ENCODE peak calls at places on chromosomes 2 and 18, in ten cellular contexts. K is fibroblast of lung; L is caudate nucleus; C is anterior cingulate cortex; O is activated CD4-positive, alpha-beta T cell treated with anti-CD3 and anti-CD28 coated beads for 36 hours; S is pons; E is AG08396; Y is NCI-H1417 treated with DMSO at 0.1 percent for 48 hours; D is left colon; P is CD8-positive, alpha-beta T cell. Z is an unnamed sample.

GRCh38 chr2:44360749-44361329 is 455 bp downstream of the PREPL start:
- DNase-seq in K (peak), L (no peak), C (no peak), O (peak), S (no peak), E (peak), Y (no peak), D (peak), P (no peak), Z (no peak)

GRCh38 chr18:23716516-23716915 is 27.3 kb downstream of the LAMA3 start:
- DNase-seq in K (peak), L (no peak), C (no peak), O (no peak), S (no peak), E (peak), Y (no peak), D (no peak), P (no peak), Z (no peak)

GRCh38 chr2:21367421-21367820 is 243.7 kb downstream of the TDRD15 start:
- DNase-seq in K (peak), L (no peak), C (no peak), O (no peak), S (no peak), E (no peak), Y (no peak), D (no peak), P (no peak), Z (no peak)

GRCh38 chr18:48989304-48990284 is 38.8 kb upstream of the SMAD7 start:
- DNase-seq in K (peak), L (no peak), C (no peak), O (no peak), S (no peak), E (no peak), Y (no peak), D (no peak), P (no peak), Z (no peak)

GRCh38 chr2:110770696-110771425 is 38.5 kb downstream of the ACOXL start:
- DNase-seq in K (peak), L (no peak), C (no peak), O (no peak), S (no peak), E (peak), Y (peak), D (no peak), P (no peak), Z (no peak)

GRCh38 chr2:131121464-131121863 is 16.3 kb downstream of the PLEKHB2 start:
- DNase-seq in K (no peak), L (no peak), C (no peak), O (no peak), S (no peak), E (no peak), Y (no peak), D (no peak), P (no peak), Z (no peak)

GRCh38 chr2:69385443-69386151 is 1.4 kb downstream of the GFPT1 start:
- DNase-seq in K (peak), L (no peak), C (no peak), O (no peak), S (no peak), E (no peak), Y (no peak), D (no peak), P (no peak), Z (peak)

GRCh38 chr2:235497096-235497495 is 3.3 kb downstream of the AGAP1 start:
- DNase-seq in K (no peak), L (no peak), C (no peak), O (no peak), S (peak), E (no peak), Y (no peak), D (no peak), P (no peak), Z (no peak)

Z was measured in Caco-2.